ENCODE peak calls at places on chromosomes 3 and 15, in five cellular contexts. I, U, Q, P and Z are unnamed samples.

GRCh38 chr3:114860526-114860925 is 286.6 kb downstream of the ZBTB20 start:
- DNase-seq in U (no peak), Q (no peak), P (no peak), I (no peak), Z (no peak)

GRCh38 chr3:169116056-169116693 is 547.3 kb downstream of the MECOM start:
- DNase-seq in U (no peak), P (no peak), Q (no peak), I (no peak), Z (no peak)

GRCh38 chr15:80482686-80483085 is 78.5 kb downstream of the ARNT2 start:
- DNase-seq in U (no peak), Q (no peak), P (no peak), I (no peak), Z (no peak)

GRCh38 chr3:114299421-114299820 is 5.6 kb downstream of the TIGIT start:
- DNase-seq in Q (peak; percentile 6), P (no peak), I (peak; percentile 27), U (peak; percentile 67), Z (no peak)

GRCh38 chr3:43753743-43754142 is 63.0 kb downstream of the ABHD5 start:
- DNase-seq in I (no peak), Q (no peak), U (no peak), P (no peak), Z (no peak)

GRCh38 chr3:133211449-133211848 is 173.3 kb downstream of the TMEM108 start:
- DNase-seq in Q (peak; percentile 45), U (no peak), I (no peak), P (no peak), Z (no peak)

GRCh38 chr3:158058775-158059174 is 47.4 kb downstream of the SHOX2 start:
- DNase-seq in Q (no peak), P (no peak), I (no peak), U (peak; percentile 59), Z (no peak)

GRCh38 chr15:70361891-70362290 is 264.2 kb upstream of the TLE3 start:
- DNase-seq in U (no peak), I (no peak), Q (no peak), P (no peak), Z (no peak)

GRCh38 chr3:14145236-14145635 is 20.4 kb downstream of the TMEM43 start:
- DNase-seq in I (no peak), P (no peak), U (no peak), Q (no peak), Z (peak; percentile 29)

GRCh38 chr15:70504305-70504951 is 258.9 kb downstream of the UACA start:
- DNase-seq in I (peak; percentile 41), Q (no peak), U (peak; percentile 65), P (peak; percentile 39), Z (no peak)

GRCh38 chr15:56249080-56249479 is 5.4 kb upstream of the RFX7 start:
- DNase-seq in U (peak; percentile 19), Q (peak; percentile 70), I (peak; percentile 44), P (no peak), Z (no peak)

GRCh38 chr15:39833515-39833981 is 50.9 kb upstream of the FSIP1 start:
- DNase-seq in I (no peak), Q (no peak), U (no peak), P (no peak), Z (no peak)

GRCh38 chr3:193851941-193852674 is 259.1 kb downstream of the OPA1 start:
- DNase-seq in P (no peak), I (no peak), Q (no peak), U (no peak), Z (no peak)

GRCh38 chr3:128144512-128144911 is 8.8 kb upstream of the EEFSEC start:
- DNase-seq in P (no peak), Q (no peak), I (no peak), U (no peak), Z (no peak)

GRCh38 chr15:36617529-36618196 is 38.2 kb downstream of the CDIN1 start:
- DNase-seq in P (no peak), Q (no peak), I (no peak), U (no peak), Z (no peak)

GRCh38 chr3:57224856-57225255 is 2.7 kb upstream of the APPL1 start:
- DNase-seq in I (no peak), Q (no peak), U (no peak), P (no peak), Z (no peak)

GRCh38 chr15:96187916-96188315 is 142.6 kb upstream of the NR2F2 start:
- DNase-seq in U (no peak), I (no peak), Q (peak; percentile 67), P (no peak), Z (no peak)

GRCh38 chr3:172102123-172102882 is 62.9 kb downstream of the FNDC3B start:
- DNase-seq in U (no peak), I (peak; percentile 38), Q (no peak), P (no peak), Z (no peak)

GRCh38 chr15:77421370-77421700 is 647 bp downstream of the HMG20A start:
- DNase-seq in Q (peak; percentile 19), I (no peak), P (no peak), U (no peak), Z (no peak)

GRCh38 chr15:77419050-77419835 is 661 bp downstream of the PEAK1 start:
- DNase-seq in I (peak; percentile 50), U (peak; percentile 54), Q (peak; percentile 66), P (no peak), Z (peak; percentile 37)

GRCh38 chr15:77418341-77419049 is 1.4 kb downstream of the PEAK1 start:
- DNase-seq in U (no peak), I (no peak), P (no peak), Q (no peak), Z (no peak)

GRCh38 chr15:77419836-77420609 is at the start of gene PEAK1:
- DNase-seq in P (peak; percentile 99), Q (peak; percentile 99), I (peak; percentile 100), U (peak; percentile 100), Z (peak; percentile 98)

DNA sequence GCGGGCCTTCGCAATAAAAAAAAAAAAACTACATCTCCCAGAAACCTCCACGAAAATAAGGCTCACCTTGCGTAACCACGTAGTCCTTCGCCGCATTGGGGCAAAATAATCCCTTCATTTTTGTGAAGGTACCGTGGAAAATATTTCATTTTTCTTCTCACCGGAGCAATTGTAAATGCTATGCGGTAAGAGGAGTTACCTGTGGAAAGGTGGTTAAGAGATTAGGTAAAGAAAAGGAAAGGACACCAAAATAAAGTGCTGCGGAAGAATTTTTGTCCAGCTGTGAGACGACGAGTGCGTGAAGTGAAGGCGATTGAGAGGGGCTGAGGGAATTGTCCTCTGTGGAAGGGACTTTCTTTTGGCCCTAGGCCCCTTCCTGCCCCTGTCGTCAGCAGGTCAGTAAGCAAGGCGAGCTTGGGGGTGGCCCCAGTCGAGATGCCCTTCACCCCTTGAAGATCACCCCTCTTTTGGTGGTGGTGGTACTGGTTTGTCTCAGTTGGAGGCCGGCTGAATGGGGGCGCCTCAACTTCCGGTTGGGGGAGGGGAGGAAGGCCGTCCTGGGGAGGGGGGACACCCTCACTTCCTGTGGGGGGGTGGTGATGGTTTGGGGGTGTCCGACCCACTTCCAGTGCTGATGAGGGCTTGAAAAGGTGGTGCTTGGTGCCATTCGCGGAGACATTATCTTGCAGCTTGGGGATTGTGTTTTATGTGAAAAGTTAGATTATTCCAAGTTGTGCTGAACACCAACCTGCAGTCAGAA is at the start of gene HMG20A:
- DNase-seq in Q (peak; percentile 79), I (peak; percentile 61), P (no peak), U (peak; percentile 51), Z (peak; percentile 31)
- TF ChIP-seq CTCF in Q (no peak), I (no peak), P (no peak), U (no peak), Z (no peak)

DNA sequence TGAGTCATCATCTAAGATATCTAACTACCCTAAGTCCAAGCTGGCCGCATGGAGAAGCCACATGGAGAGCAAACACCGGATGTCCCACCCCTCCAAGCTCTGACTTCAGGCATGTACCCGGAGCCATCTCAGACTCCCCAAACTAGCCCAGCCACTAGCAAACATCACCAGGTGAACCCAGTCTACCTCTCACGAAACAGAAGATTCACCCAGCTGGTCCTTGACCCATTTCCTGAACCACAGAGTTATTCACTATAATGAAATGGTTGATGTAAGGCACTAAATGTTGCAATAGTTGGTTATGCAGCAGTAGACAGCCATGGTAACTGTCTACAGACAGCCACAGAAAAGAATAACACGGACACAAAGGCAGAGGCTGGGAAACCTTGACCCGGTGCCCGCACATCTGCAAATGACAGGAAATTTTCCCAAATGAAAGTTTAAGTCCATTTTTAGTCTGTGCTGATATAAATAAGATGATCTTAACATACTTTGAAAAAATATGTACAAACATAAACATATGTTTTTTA is 265.5 kb upstream of the ATP10A start:
- DNase-seq in U (no peak), I (no peak), Q (no peak), P (no peak), Z (no peak)
- TF ChIP-seq CTCF in U (no peak), I (no peak), Q (no peak), P (no peak), Z (no peak)

GRCh38 chr3:125052671-125053303 is 3.0 kb downstream of the HEG1 start:
- DNase-seq in I (no peak), P (no peak), Q (no peak), U (no peak), Z (no peak)

GRCh38 chr3:125055913-125056705 is at the start of gene HEG1:
- DNase-seq in I (peak; percentile 80), P (peak; percentile 64), Q (peak; percentile 90), U (peak; percentile 89), Z (no peak)

GRCh38 chr3:125055165-125055912 is 458 bp downstream of the HEG1 start:
- DNase-seq in U (peak; percentile 61), I (no peak), P (no peak), Q (no peak), Z (no peak)

GRCh38 chr3:125053304-125053699 is 2.5 kb downstream of the HEG1 start:
- DNase-seq in U (no peak), I (no peak), P (no peak), Q (no peak), Z (no peak)

DNA sequence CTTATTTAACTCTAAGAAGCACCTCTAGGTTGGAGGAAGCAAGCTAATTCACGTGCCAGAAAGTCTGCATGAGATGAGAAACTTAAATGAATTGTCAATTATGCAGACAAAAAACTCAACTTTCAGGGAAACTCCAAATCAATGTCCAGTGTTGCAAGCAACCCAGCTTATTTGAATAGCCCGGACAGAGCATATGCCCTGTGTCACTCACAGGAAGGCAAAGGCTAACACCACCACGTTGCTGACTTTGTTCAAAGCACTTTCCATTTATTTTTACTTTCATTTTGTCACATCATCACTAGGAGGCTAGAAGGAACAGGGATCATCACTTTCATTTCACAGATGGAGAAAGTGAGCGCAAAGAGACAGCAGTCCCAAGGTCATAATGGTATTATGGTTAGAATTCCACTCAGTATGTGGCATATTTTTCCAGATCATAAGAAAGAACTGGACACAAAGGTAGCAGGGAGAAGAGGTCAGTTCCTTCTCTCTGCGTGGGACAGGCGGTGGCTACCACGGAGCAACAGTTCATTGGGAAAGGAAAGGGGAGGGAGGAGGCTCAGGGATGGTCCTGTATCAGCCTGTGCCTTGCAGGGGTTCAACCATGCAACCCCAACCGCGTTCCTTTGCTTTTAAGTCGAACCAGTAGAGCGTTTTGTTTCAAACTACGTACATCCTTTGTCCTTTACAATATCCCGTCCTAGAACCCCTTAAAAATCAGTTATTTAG is 1.2 kb downstream of the HEG1 start:
- DNase-seq in I (peak; percentile 25), Q (peak; percentile 38), P (no peak), U (no peak), Z (no peak)
- TF ChIP-seq CTCF in I (no peak), Q (no peak), P (no peak), U (peak; percentile 20), Z (no peak)

DNA sequence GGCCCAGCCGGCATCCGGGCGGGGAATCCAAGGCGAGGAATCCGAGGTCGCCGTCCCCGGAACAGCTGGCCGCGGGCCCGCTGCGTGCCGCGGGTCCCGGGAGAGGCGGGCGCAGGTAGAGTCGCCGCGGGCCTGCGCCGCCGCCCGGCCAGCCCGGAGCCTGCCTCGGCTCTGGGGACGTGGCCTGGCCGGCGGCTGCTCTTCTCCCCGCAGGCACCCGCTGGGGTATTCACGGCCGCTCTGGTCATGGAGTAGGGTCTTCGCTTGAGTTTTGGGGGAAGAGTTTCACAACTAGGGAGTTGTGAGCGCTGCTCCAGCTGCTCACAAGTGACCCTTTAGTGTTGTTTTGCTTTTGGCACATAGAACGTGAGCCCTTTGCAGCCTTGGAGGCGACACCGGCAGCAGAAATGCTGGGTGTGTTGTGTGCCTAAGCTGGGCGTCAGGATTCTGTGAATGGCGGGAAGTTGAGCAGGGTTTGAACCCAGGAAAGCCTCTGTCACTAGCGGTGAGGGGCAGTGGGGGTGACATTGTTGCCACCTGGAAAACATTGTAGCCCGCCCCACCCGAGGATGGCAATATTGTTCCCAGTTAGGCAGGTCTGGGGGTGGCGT is 4.0 kb downstream of the TRIM71 start:
- DNase-seq in Q (peak; percentile 71), U (no peak), I (no peak), P (no peak), Z (peak; percentile 25)
- TF ChIP-seq CTCF in Q (no peak), U (no peak), I (no peak), P (no peak), Z (no peak)